ENCODE peak calls at places on chromosomes 2 and 18, in five cellular contexts. B is Peyer's patch, J is gastrocnemius medialis, L is stomach, Q is thyroid gland. I is an unnamed sample.

GRCh38 chr18:7924616-7925015 is 357.5 kb downstream of the PTPRM start:
- DNase-seq in B (no peak), J (no peak), L (no peak), Q (no peak), I (no peak)

GRCh38 chr18:50562686-50563085 is 2.8 kb downstream of the MAPK4 start:
- DNase-seq in B (no peak), J (no peak), L (no peak), Q (no peak), I (no peak)

GRCh38 chr18:26549486-26550435 is 1.4 kb upstream of the KCTD1 start:
- DNase-seq in B (peak; percentile 56), J (peak; percentile 26), L (peak; percentile 66), Q (peak; percentile 71), I (no peak)

GRCh38 chr2:38184964-38185603 is 109.1 kb upstream of the CYP1B1 start:
- DNase-seq in B (no peak), J (no peak), L (no peak), Q (no peak), I (no peak)

GRCh38 chr2:27932396-27932795 is 41.9 kb downstream of the BABAM2 start:
- DNase-seq in B (no peak), J (no peak), L (no peak), Q (no peak), I (no peak)

GRCh38 chr18:5977022-5977421 is 81.7 kb upstream of the TMEM200C start:
- DNase-seq in B (no peak), J (no peak), L (no peak), Q (no peak), I (no peak)

GRCh38 chr18:28281400-28281799 is 104.5 kb upstream of the CDH2 start:
- DNase-seq in B (no peak), J (no peak), L (no peak), Q (no peak), I (no peak)

GRCh38 chr2:197024206-197024605 is 97.7 kb upstream of the PGAP1 start:
- DNase-seq in B (no peak), J (no peak), L (no peak), Q (no peak), I (no peak)

GRCh38 chr2:54419386-54419785 is 36.7 kb upstream of the SPTBN1 start:
- DNase-seq in B (no peak), J (no peak), L (no peak), Q (no peak), I (no peak)

GRCh38 chr2:229133155-229133772 is 137.8 kb downstream of the PID1 start:
- DNase-seq in B (no peak), J (no peak), L (no peak), Q (no peak), I (no peak)

GRCh38 chr2:104378853-104379374 is 475.0 kb upstream of the POU3F3 start:
- DNase-seq in B (no peak), J (no peak), L (no peak), Q (peak; percentile 21), I (no peak)

GRCh38 chr18:44592639-44593038 is 88.0 kb upstream of the SETBP1 start:
- DNase-seq in B (no peak), J (no peak), L (no peak), Q (no peak), I (no peak)

GRCh38 chr2:215831296-215831913 is 181.9 kb downstream of the MREG start:
- DNase-seq in B (no peak), J (no peak), L (no peak), Q (no peak), I (no peak)

GRCh38 chr18:25496544-25496943 is 144.6 kb upstream of the ZNF521 start:
- DNase-seq in B (no peak), J (no peak), L (no peak), Q (no peak), I (no peak)

GRCh38 chr2:8416836-8417832 is 264.7 kb upstream of the ID2 start:
- DNase-seq in B (no peak), J (no peak), L (no peak), Q (no peak), I (no peak)

GRCh38 chr2:203498161-203498560 is 36.9 kb downstream of the RAPH1 start:
- DNase-seq in B (no peak), J (no peak), L (no peak), Q (no peak), I (no peak)

GRCh38 chr18:76657428-76657827 is 162.4 kb upstream of the ZNF516 start:
- DNase-seq in B (no peak), J (no peak), L (no peak), Q (no peak), I (no peak)

GRCh38 chr2:88212251-88212790 is 42.2 kb downstream of the THNSL2 start:
- DNase-seq in B (no peak), J (no peak), L (no peak), Q (no peak), I (no peak)

GRCh38 chr18:49481317-49481716 is 5.7 kb downstream of the C18orf32 start:
- DNase-seq in B (no peak), J (no peak), L (no peak), Q (no peak), I (no peak)

GRCh38 chr2:31428001-31428418 is 13.5 kb upstream of the XDH start:
- DNase-seq in B (no peak), J (no peak), L (no peak), Q (no peak), I (no peak)

GRCh38 chr2:158407031-158407430 is 49.5 kb downstream of the CCDC148 start:
- DNase-seq in B (no peak), J (no peak), L (no peak), Q (no peak), I (no peak)

GRCh38 chr2:140892911-140893637 is 1237.7 kb downstream of the LRP1B start:
- DNase-seq in B (no peak), J (no peak), L (no peak), Q (no peak), I (no peak)

GRCh38 chr18:25516121-25516520 is 164.2 kb upstream of the ZNF521 start:
- DNase-seq in B (no peak), J (no peak), L (no peak), Q (peak; percentile 3), I (no peak)

GRCh38 chr18:76875390-76876330 is 53.3 kb downstream of the ZNF236 start:
- DNase-seq in B (peak; percentile 48), J (no peak), L (peak; percentile 57), Q (peak; percentile 40), I (no peak)

GRCh38 chr2:151097930-151098329 is 163.7 kb downstream of the RBM43 start:
- DNase-seq in B (no peak), J (no peak), L (no peak), Q (no peak), I (no peak)

GRCh38 chr2:121471571-121472464 is 58.9 kb upstream of the RNU4ATAC start:
- DNase-seq in B (no peak), J (no peak), L (no peak), Q (no peak), I (no peak)

GRCh38 chr2:109237792-109238191 is 108.8 kb downstream of the SH3RF3 start:
- DNase-seq in B (no peak), J (no peak), L (no peak), Q (no peak), I (no peak)

GRCh38 chr2:7745369-7745768 is 828.2 kb downstream of the RNF144A start:
- DNase-seq in B (no peak), J (no peak), L (no peak), Q (no peak), I (no peak)

GRCh38 chr2:240129311-240129710 is 6.8 kb downstream of the COPS9 start:
- DNase-seq in B (peak; percentile 24), J (no peak), L (no peak), Q (no peak), I (no peak)
- H3K36me3 ChIP-seq in B (peaks cover 63% of the 10 kb centered on the region), J (peaks cover 38% of the 10 kb centered on the region), L (peaks cover 83% of the 10 kb centered on the region), Q (peaks cover 42% of the 10 kb centered on the region), I (peaks cover 4% of the 10 kb centered on the region)

GRCh38 chr2:102401868-102402267 is 21.1 kb upstream of the IL18RAP start:
- DNase-seq in B (no peak), J (no peak), L (no peak), Q (no peak), I (no peak)

GRCh38 chr2:102397167-102397566 is 25.8 kb upstream of the IL18RAP start:
- DNase-seq in B (no peak), J (no peak), L (no peak), Q (no peak), I (no peak)

GRCh38 chr2:102396012-102396411 is 26.9 kb upstream of the IL18RAP start:
- DNase-seq in B (no peak), J (no peak), L (no peak), Q (no peak), I (no peak)

DNA sequence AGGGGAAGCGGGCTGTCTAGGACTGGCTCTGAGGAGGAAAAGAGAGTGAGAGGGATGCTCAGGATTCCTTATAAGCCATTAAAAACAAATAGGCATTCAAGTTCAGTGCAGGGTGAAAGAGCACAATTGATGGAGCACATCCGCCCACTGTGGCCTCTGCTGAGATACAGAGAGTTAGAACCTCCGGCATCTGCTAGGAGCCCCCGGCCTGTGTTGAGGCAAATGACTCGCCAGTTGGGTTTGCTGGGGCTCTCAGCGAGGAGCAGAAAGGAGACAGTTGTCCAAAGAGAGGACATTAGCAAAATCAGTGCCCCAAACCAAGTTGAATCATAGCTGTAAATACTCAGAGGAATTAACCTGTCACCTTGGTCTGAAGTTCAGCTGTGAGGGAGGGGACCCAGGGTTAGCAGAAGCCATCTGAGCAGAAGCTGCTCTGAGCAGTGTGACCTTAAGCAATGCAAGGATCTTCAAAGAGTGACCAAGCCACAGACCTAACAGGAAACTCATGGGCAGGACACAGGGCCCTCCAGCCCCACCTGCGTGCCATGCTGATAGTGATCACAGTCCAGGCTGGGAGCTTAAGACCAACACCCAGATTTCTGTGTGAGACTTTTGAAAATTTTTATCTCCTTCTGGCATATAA is 23.3 kb upstream of the IL18RAP start:
- DNase-seq in B (no peak), J (no peak), L (no peak), Q (no peak), I (no peak)
- H3K4me1 ChIP-seq in B (no peaks in the 10 kb centered on the region), J (no peaks in the 10 kb centered on the region), L (no peaks in the 10 kb centered on the region), Q (no peaks in the 10 kb centered on the region), I (no peaks in the 10 kb centered on the region)

DNA sequence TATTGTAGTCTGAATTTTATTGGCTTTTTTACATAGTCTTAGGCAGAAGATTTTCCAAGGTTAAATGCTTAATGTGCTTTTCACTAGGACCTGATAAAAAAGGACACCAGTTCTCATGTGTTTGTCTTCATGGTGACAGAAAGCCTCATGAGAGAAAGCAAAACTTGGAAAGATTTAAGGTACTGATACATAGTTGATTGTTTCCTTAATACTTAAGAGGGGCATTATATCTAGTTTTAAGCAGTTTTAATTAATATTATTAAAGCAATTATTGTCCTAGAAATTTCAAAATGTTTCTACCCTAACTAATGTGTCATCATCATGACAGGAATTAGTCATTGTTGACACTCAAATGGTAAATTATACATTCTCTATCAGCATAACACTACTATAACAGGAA is 35.3 kb downstream of the DDX1 start:
- DNase-seq in B (no peak), J (no peak), L (no peak), Q (no peak), I (no peak)
- H3K36me3 ChIP-seq in B (peaks cover 97% of the 10 kb centered on the region), J (peaks cover 89% of the 10 kb centered on the region), L (peaks cover 100% of the 10 kb centered on the region), Q (peaks cover 53% of the 10 kb centered on the region), I (peaks cover 89% of the 10 kb centered on the region)

DNA sequence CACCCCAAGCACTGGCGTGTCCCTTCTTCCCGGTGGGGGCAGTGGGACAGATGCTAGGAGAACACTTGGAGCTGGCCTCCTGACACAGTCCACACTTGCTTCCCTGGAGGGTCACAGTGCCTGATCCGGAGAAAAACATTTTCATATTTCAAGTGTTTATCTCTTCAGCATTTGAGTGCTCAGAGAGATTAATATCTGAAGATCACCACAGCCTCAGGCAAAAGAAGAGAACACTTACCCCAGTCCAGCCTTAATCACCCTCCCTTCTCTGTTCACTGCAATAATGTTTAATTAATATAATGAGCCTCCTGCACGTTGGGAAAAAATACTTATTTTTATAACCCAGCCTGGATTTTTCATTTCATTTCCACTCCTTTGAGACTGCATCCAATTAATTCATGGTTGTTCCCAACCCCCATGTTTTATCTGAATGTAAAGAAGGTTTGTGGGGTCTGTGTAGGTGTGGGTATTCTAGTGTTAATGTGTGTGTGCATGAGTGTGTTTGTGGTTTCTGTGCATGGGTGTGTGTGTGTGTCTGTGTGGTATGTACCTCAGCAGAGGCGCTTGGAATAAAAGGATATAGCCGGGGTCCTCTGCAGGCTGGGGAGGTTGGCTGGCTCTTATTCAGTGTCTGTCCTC is 72.1 kb downstream of the NRP2 start:
- DNase-seq in B (no peak), J (no peak), L (no peak), Q (no peak), I (no peak)
- H3K4me1 ChIP-seq in B (no peaks in the 10 kb centered on the region), J (no peaks in the 10 kb centered on the region), L (peaks cover 5% of the 10 kb centered on the region), Q (peaks cover 12% of the 10 kb centered on the region), I (no peaks in the 10 kb centered on the region)

I was measured in naive thymus-derived CD4-positive, alpha-beta T cell.